ENCODE peak calls at places on chromosome 10, in seven cellular contexts. E is effector CD4-positive, alpha-beta T cell; D is esophagus squamous epithelium; A is pulmonary artery endothelial cell; F is EH; T is activated naive CD8-positive, alpha-beta T cell treated with anti-CD3 and anti-CD28 coated beads, Interleukin-2, amount 50 U/mL, for 24 hours; S is upper lobe of right lung. Z is an unnamed sample.

GRCh38 chr10:46541735-46542566 is 14.5 kb downstream of the GPRIN2 start:
- DNase-seq in E (no peak), S (peak), A (no peak), F (no peak), T (no peak), D (no peak), Z (no peak)

GRCh38 chr10:86971146-86971991 is 3.1 kb downstream of the ADIRF start:
- DNase-seq in S (peak), D (peak), A (no peak), T (peak), F (peak), E (peak), Z (peak)

GRCh38 chr10:80186364-80187012 is 18.8 kb downstream of the ANXA11 start:
- DNase-seq in S (no peak), E (no peak), A (no peak), F (peak), T (peak), D (no peak), Z (no peak)

GRCh38 chr10:71082930-71083329 is 129.4 kb upstream of the UNC5B start:
- DNase-seq in S (peak), F (no peak), D (no peak), T (no peak), A (no peak), E (no peak), Z (no peak)

GRCh38 chr10:21740989-21741388 is 207.0 kb downstream of the MLLT10 start:
- DNase-seq in F (no peak), A (no peak), E (peak), T (no peak), S (no peak), D (no peak), Z (no peak)

GRCh38 chr10:124086787-124087671 is 6.4 kb downstream of the CHST15 start:
- DNase-seq in S (no peak), D (no peak), E (no peak), T (no peak), F (no peak), A (no peak), Z (no peak)

GRCh38 chr10:43959364-43959763 is 310.7 kb upstream of the ZNF32 start:
- DNase-seq in D (no peak), S (no peak), A (no peak), E (no peak), T (no peak), F (no peak), Z (no peak)

GRCh38 chr10:113180401-113181154 is 230.5 kb downstream of the TCF7L2 start:
- DNase-seq in D (no peak), S (no peak), E (no peak), T (no peak), F (peak), A (no peak), Z (no peak)

GRCh38 chr10:6423413-6424170 is 156.5 kb downstream of the PRKCQ start:
- DNase-seq in D (no peak), A (no peak), S (no peak), E (no peak), T (peak), F (no peak), Z (no peak)

GRCh38 chr10:43689618-43689954 is 40.9 kb upstream of the ZNF32 start:
- DNase-seq in T (peak), E (no peak), D (no peak), F (no peak), A (no peak), S (peak), Z (peak)

GRCh38 chr10:5288359-5288758 is 76.4 kb upstream of the UCN3 start:
- DNase-seq in D (no peak), A (no peak), T (no peak), F (no peak), E (no peak), S (no peak), Z (no peak)

GRCh38 chr10:22599048-22599561 is 115.3 kb downstream of the PIP4K2A start:
- DNase-seq in D (no peak), E (no peak), A (no peak), S (no peak), F (peak), T (no peak), Z (peak)

GRCh38 chr10:119138341-119139306 is 26.9 kb downstream of the SFXN4 start:
- DNase-seq in A (no peak), F (no peak), S (no peak), D (no peak), T (no peak), E (no peak), Z (peak)

GRCh38 chr10:129525408-129525807 is 58.4 kb downstream of the MGMT start:
- DNase-seq in T (no peak), E (no peak), S (no peak), A (no peak), F (peak), D (no peak), Z (peak)

GRCh38 chr10:113273151-113273876 is 279.5 kb upstream of the HABP2 start:
- DNase-seq in S (peak), D (no peak), E (no peak), A (no peak), T (no peak), F (no peak), Z (peak)

GRCh38 chr10:59036311-59037017 is 140.0 kb upstream of the PHYHIPL start:
- DNase-seq in F (no peak), A (no peak), E (no peak), D (no peak), T (no peak), S (no peak), Z (no peak)

Z was measured in AG10803.